ENCODE peak calls at places on chromosomes 16 and 17, in seven cellular contexts. D is IMR-90, B is cardiac muscle cell, R is AG04450, P is fibroblast of lung, S is prostate gland, M is ovary. J is an unnamed sample.

GRCh38 chr17:58671969-58672368 is 19.9 kb downstream of the TEX14 start:
- DNase-seq in D (no peak), B (no peak), R (no peak), P (no peak), S (no peak), M (no peak), J (no peak)

GRCh38 chr16:57859331-57859730 is 57.0 kb upstream of the KIFC3 start:
- DNase-seq in D (peak), B (peak), R (no peak), P (peak), S (no peak), M (no peak), J (no peak)

GRCh38 chr17:49456172-49456965 is 38.7 kb upstream of the NGFR start:
- DNase-seq in D (peak), B (no peak), R (peak), P (peak), S (no peak), M (no peak), J (no peak)

GRCh38 chr16:78503501-78504110 is 404.2 kb downstream of the WWOX start:
- DNase-seq in D (peak), B (peak), R (no peak), P (peak), S (peak), M (no peak), J (no peak)

GRCh38 chr16:48444574-48444973 is 59.4 kb upstream of the SIAH1 start:
- DNase-seq in D (peak), B (no peak), R (peak), P (peak), S (no peak), M (no peak), J (no peak)

GRCh38 chr17:77366558-77367245 is 225.9 kb downstream of the SEC14L1 start:
- DNase-seq in D (peak), B (no peak), R (no peak), P (peak), S (no peak), M (peak), J (no peak)

GRCh38 chr17:50076591-50077235 is 18.4 kb upstream of the PDK2 start:
- DNase-seq in D (no peak), B (peak), R (no peak), P (no peak), S (no peak), M (no peak), J (no peak)

GRCh38 chr16:54873081-54873480 is 57.6 kb upstream of the IRX5 start:
- DNase-seq in D (no peak), B (no peak), R (no peak), P (no peak), S (no peak), M (no peak), J (no peak)

GRCh38 chr17:67477687-67478086 is 100.6 kb downstream of the PITPNC1 start:
- DNase-seq in D (peak), B (no peak), R (no peak), P (peak), S (no peak), M (no peak), J (no peak)

GRCh38 chr17:63344383-63344782 is 101.7 kb downstream of the CYB561 start:
- DNase-seq in D (no peak), B (no peak), R (no peak), P (no peak), S (no peak), M (no peak), J (no peak)

GRCh38 chr17:58304735-58305486 is 23.7 kb downstream of the TSPOAP1 start:
- DNase-seq in D (no peak), B (no peak), R (no peak), P (no peak), S (no peak), M (no peak), J (no peak)

GRCh38 chr16:30982548-30983288 is 2.3 kb upstream of the HSD3B7 start:
- DNase-seq in D (no peak), B (no peak), R (no peak), P (no peak), S (no peak), M (no peak), J (no peak)

GRCh38 chr16:48959204-48959603 is 322.4 kb downstream of the CBLN1 start:
- DNase-seq in D (no peak), B (peak), R (no peak), P (peak), S (no peak), M (no peak), J (no peak)

GRCh38 chr16:81442220-81442908 is 2.2 kb upstream of the CMIP start:
- DNase-seq in D (no peak), B (no peak), R (no peak), P (no peak), S (no peak), M (no peak), J (no peak)

GRCh38 chr16:71498031-71498430 is 8.9 kb upstream of the ZNF19 start:
- DNase-seq in D (no peak), B (no peak), R (no peak), P (no peak), S (no peak), M (no peak), J (no peak)

GRCh38 chr16:54805648-54806047 is 125.0 kb upstream of the IRX5 start:
- DNase-seq in D (no peak), B (no peak), R (no peak), P (no peak), S (no peak), M (no peak), J (no peak)

GRCh38 chr16:53042235-53042645 is 10.5 kb downstream of the CHD9NB start:
- DNase-seq in D (no peak), B (no peak), R (no peak), P (no peak), S (no peak), M (no peak), J (no peak)

GRCh38 chr16:1548727-1549126 is 15.3 kb downstream of the TMEM204 start:
- DNase-seq in D (no peak), B (no peak), R (no peak), P (no peak), S (peak), M (no peak), J (no peak)

GRCh38 chr16:19014456-19014855 is 30.7 kb downstream of the TMC7 start:
- DNase-seq in D (no peak), B (no peak), R (no peak), P (no peak), S (no peak), M (no peak), J (no peak)

GRCh38 chr17:16977932-16978331 is 6.0 kb upstream of the TNFRSF13B start:
- DNase-seq in D (peak), B (no peak), R (no peak), P (peak), S (no peak), M (no peak), J (peak)

GRCh38 chr17:4908301-4908700 is 5.4 kb upstream of the CHRNE start:
- DNase-seq in D (no peak), B (no peak), R (no peak), P (no peak), S (no peak), M (no peak), J (peak)

GRCh38 chr17:28728364-28729200 is at the start of gene NEK8:
- DNase-seq in D (peak), B (peak), R (peak), P (peak), S (peak), M (peak), J (peak)

GRCh38 chr17:50396261-50397110 is 837 bp downstream of the LRRC59 start:
- DNase-seq in D (peak), B (peak), R (no peak), P (peak), S (peak), M (peak), J (no peak)

GRCh38 chr17:78172284-78173024 is 4.1 kb downstream of the SYNGR2 start:
- DNase-seq in D (peak), B (peak), R (no peak), P (no peak), S (no peak), M (peak), J (no peak)

GRCh38 chr17:55727920-55728319 is 5.3 kb upstream of the TMEM100 start:
- DNase-seq in D (no peak), B (no peak), R (no peak), P (peak), S (no peak), M (no peak), J (no peak)

GRCh38 chr16:81175325-81175891 is 63.1 kb upstream of the BCO1 start:
- DNase-seq in D (peak), B (no peak), R (peak), P (peak), S (peak), M (no peak), J (no peak)

GRCh38 chr16:47139561-47140185 is 4.1 kb downstream of the NETO2 start:
- DNase-seq in D (peak), B (no peak), R (no peak), P (peak), S (no peak), M (no peak), J (no peak)

GRCh38 chr17:6374761-6375312 is 60.1 kb downstream of the AIPL1 start:
- DNase-seq in D (peak), B (peak), R (no peak), P (peak), S (no peak), M (no peak), J (no peak)

GRCh38 chr17:47846741-47847340 is 4.1 kb downstream of the SP6 start:
- DNase-seq in D (no peak), B (peak), R (no peak), P (no peak), S (no peak), M (no peak), J (no peak)

GRCh38 chr16:74767749-74768148 is 6.9 kb downstream of the FA2H start:
- DNase-seq in D (no peak), B (no peak), R (no peak), P (no peak), S (no peak), M (no peak), J (no peak)

GRCh38 chr16:14300631-14301149 is 229.6 kb downstream of the MRTFB start:
- DNase-seq in D (peak), B (peak), R (no peak), P (peak), S (peak), M (peak), J (peak)

GRCh38 chr16:69741951-69742904 is 12.5 kb downstream of the NOB1 start:
- DNase-seq in D (peak), B (peak), R (no peak), P (peak), S (peak), M (peak), J (no peak)

GRCh38 chr17:51653902-51654301 is 393.6 kb downstream of the UTP18 start:
- DNase-seq in D (no peak), B (no peak), R (no peak), P (no peak), S (no peak), M (no peak), J (no peak)

GRCh38 chr16:21301895-21302291 is 23.8 kb upstream of the CRYM start:
- DNase-seq in D (peak), B (no peak), R (no peak), P (no peak), S (no peak), M (no peak), J (no peak)

GRCh38 chr16:87076331-87076949 is 240.8 kb downstream of the C16orf95 start:
- DNase-seq in D (no peak), B (no peak), R (no peak), P (no peak), S (no peak), M (no peak), J (no peak)

GRCh38 chr16:23673971-23674614 is 4.6 kb upstream of the PLK1 start:
- DNase-seq in D (no peak), B (peak), R (no peak), P (no peak), S (no peak), M (no peak), J (no peak)

GRCh38 chr16:18041864-18042834 is 294.4 kb downstream of the NPIPA8 start:
- DNase-seq in D (no peak), B (no peak), R (no peak), P (no peak), S (no peak), M (no peak), J (no peak)

DNA sequence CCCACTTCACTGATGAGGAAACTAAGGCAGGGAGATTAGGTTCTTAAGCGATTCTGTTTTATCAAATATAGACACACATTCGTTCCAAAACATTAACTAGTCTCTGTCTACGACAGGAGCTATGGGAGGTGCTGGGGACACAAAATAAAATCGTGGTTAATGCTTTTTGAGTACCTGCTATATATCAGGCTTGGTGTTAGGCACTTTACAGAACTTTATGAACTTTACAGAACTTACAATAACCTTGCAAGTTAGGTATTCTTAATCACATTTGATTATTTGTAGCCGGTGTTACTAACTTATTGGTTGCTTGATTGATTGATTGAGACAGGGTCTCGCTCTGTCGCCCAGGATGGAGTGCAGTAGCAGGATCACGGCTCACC is 538 bp upstream of the HEATR3 start:
- DNase-seq in D (no peak), B (no peak), R (no peak), P (no peak), S (no peak), M (no peak), J (no peak)
- H3K27ac ChIP-seq in D (no peak), B (no peak), R (no peak), P (no peak), S (peak), M (no peak), J (no peak)

DNA sequence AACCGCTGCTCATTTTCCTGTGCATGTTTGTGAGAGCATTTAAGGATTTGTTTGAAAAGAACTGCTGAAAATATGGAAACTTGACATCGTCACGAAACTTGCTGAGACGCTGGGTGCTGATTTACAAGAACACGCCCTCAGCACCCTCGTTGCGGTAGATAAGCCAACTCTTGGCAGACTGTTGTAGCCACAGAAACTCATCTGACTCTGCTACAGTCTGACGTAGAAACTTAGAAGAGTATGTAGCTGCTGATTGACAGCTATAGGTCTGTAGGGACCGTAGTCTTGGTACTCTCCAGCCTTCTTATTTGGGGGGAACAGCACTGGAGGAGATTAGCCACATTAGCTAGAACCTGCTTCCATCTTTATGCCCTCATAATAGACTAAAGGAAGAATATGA is 36.1 kb upstream of the MYH2 start:
- DNase-seq in D (no peak), B (no peak), R (no peak), P (no peak), S (no peak), M (no peak), J (no peak)
- H3K27ac ChIP-seq in D (no peak), B (no peak), R (no peak), P (no peak), S (no peak), M (no peak), J (no peak)

DNA sequence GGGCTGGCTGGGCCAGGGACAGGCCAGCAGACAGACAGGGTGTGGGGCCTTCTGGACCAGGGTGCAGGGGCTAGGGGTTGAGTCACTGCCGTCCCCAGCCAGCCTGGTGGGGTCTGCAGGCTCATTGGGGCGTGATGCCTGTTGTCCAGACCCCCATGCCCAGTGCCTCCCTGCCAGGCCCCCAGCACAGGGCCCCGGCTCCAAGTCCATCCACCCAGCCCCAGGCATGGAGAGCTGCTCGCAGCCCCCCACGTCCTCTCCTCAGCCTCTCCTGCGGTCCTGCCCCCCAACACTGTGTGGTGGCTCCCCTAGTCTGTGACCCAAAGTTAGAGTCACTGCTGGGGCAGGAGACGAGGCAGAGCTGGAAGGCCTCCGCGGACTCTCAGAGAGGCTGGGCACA is 7.0 kb upstream of the PKMYT1 start:
- DNase-seq in D (no peak), B (no peak), R (no peak), P (no peak), S (no peak), M (no peak), J (no peak)
- H3K27ac ChIP-seq in D (no peak), B (peak), R (no peak), P (no peak), S (no peak), M (no peak), J (no peak)

DNA sequence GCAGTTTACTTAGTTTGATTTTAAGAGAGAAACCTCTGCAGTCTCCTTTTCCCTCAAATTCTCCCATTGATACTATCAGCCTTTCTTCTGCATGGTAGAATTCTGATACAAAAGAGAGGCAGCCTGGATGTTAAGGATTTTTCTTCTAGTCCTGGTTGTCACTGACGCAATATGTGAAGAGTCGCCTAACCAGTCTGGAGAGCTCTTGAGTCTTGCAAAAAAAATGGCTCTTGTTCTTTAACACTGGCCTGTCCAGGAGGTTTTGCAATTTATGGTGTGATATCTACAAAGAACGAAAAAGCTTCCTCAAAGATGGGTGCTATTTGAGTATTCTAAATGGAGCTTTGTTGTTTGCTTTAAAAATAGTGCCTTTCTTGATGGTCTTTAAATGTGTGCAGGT is 28.9 kb downstream of the COX10 start:
- DNase-seq in D (no peak), B (no peak), R (no peak), P (no peak), S (peak), M (no peak), J (no peak)
- H3K27ac ChIP-seq in D (no peak), B (no peak), R (no peak), P (no peak), S (peak), M (no peak), J (no peak)

GRCh38 chr16:67277294-67277998 is 1.9 kb upstream of the PLEKHG4 start:
- DNase-seq in D (peak), B (no peak), R (peak), P (peak), S (no peak), M (peak), J (no peak)
- H3K27ac ChIP-seq in D (peak), B (no peak), R (peak), P (peak), S (no peak), M (no peak), J (peak)

DNA sequence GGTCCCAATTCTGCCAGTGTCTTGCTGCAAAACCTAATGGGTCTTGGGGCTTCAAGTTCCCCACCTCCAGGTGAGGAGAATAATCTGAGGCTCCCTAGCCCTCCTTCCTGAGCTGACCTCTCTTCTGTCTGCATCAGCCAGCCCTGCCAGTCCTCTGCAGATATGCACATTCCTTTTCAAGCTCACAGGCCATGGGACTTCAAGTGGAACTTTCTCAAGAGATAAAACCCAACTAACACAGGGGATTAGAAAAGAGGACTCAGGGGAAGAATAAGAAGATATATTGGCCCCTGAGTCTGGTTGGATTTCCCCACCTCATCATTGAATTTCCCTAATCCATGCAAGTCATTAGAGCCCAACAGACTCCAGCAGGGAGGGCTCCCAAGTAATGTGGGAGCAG is 1.4 kb downstream of the KRT14 start:
- DNase-seq in D (no peak), B (peak), R (no peak), P (no peak), S (no peak), M (no peak), J (no peak)
- H3K27ac ChIP-seq in D (no peak), B (no peak), R (no peak), P (no peak), S (no peak), M (no peak), J (no peak)

GRCh38 chr17:45279898-45280297 is 18.0 kb upstream of the SPATA32 start:
- DNase-seq in D (no peak), B (no peak), R (no peak), P (no peak), S (no peak), M (no peak), J (no peak)

GRCh38 chr17:45277992-45278391 is 16.1 kb upstream of the SPATA32 start:
- DNase-seq in D (peak), B (peak), R (no peak), P (peak), S (peak), M (no peak), J (no peak)

GRCh38 chr17:45274033-45274432 is 12.1 kb upstream of the SPATA32 start:
- DNase-seq in D (no peak), B (no peak), R (no peak), P (no peak), S (no peak), M (no peak), J (no peak)

GRCh38 chr17:45276031-45276430 is 14.1 kb upstream of the SPATA32 start:
- DNase-seq in D (peak), B (no peak), R (peak), P (no peak), S (no peak), M (peak), J (no peak)

GRCh38 chr17:45277216-45277849 is 15.4 kb upstream of the SPATA32 start:
- DNase-seq in D (peak), B (peak), R (peak), P (peak), S (peak), M (peak), J (peak)
- H3K27ac ChIP-seq in D (no peak), B (peak), R (peak), P (no peak), S (peak), M (no peak), J (no peak)

GRCh38 chr17:59745040-59745439 is 37.6 kb downstream of the VMP1 start:
- DNase-seq in D (no peak), B (no peak), R (no peak), P (no peak), S (no peak), M (no peak), J (no peak)
- H3K27ac ChIP-seq in D (no peak), B (no peak), R (no peak), P (no peak), S (no peak), M (no peak), J (no peak)

J was measured in naive thymus-derived CD4-positive, alpha-beta T cell.